ENCODE peak calls at places on chromosomes 3 and 15, in nine cellular contexts. F, B, E, Y, J, T, V, S and X are unnamed samples.

GRCh38 chr15:100601158-100601557 is 826 bp downstream of the LINS1 start:
- DNase-seq in F (no peak), B (no peak), E (peak), Y (peak), J (no peak), T (no peak), V (peak), S (no peak), X (no peak)

GRCh38 chr3:116425126-116425525 is 20.2 kb downstream of the LSAMP start:
- DNase-seq in F (no peak), B (no peak), E (no peak), Y (no peak), J (no peak), T (peak), V (no peak), S (no peak), X (no peak)

GRCh38 chr15:31442203-31443090 is 115.8 kb downstream of the KLF13 start:
- DNase-seq in F (peak), B (no peak), E (peak), Y (peak), J (peak), T (no peak), V (no peak), S (no peak), X (peak)

GRCh38 chr3:100968908-100969556 is 24.2 kb downstream of the ABI3BP start:
- DNase-seq in F (no peak), B (no peak), E (no peak), Y (no peak), J (no peak), T (no peak), V (no peak), S (no peak), X (no peak)

GRCh38 chr3:117565777-117566176 is 856.2 kb downstream of the TUSC7 start:
- DNase-seq in F (no peak), B (no peak), E (no peak), Y (no peak), J (no peak), T (no peak), V (no peak), S (no peak), X (no peak)

GRCh38 chr15:52527898-52528464 is 699 bp downstream of the MYO5A start:
- DNase-seq in F (no peak), B (peak), E (peak), Y (peak), J (peak), T (no peak), V (peak), S (no peak), X (peak)

GRCh38 chr15:56837281-56837680 is 81.2 kb upstream of the TCF12 start:
- DNase-seq in F (no peak), B (no peak), E (no peak), Y (peak), J (no peak), T (no peak), V (no peak), S (no peak), X (no peak)

GRCh38 chr3:121885386-121885785 is 8.8 kb upstream of the SLC15A2 start:
- DNase-seq in F (no peak), B (no peak), E (no peak), Y (no peak), J (no peak), T (no peak), V (no peak), S (no peak), X (no peak)

GRCh38 chr3:31543375-31543774 is 10.7 kb downstream of the STT3B start:
- DNase-seq in F (no peak), B (no peak), E (no peak), Y (peak), J (no peak), T (no peak), V (no peak), S (no peak), X (no peak)

GRCh38 chr3:153289334-153289808 is 127.3 kb downstream of the RAP2B start:
- DNase-seq in F (no peak), B (no peak), E (no peak), Y (peak), J (no peak), T (no peak), V (no peak), S (no peak), X (no peak)

GRCh38 chr15:78618064-78618463 is 2.7 kb downstream of the CHRNA3 start:
- DNase-seq in F (no peak), B (no peak), E (no peak), Y (no peak), J (no peak), T (no peak), V (no peak), S (peak), X (no peak)

GRCh38 chr3:65196663-65197062 is 508.9 kb upstream of the ADAMTS9 start:
- DNase-seq in F (no peak), B (no peak), E (no peak), Y (no peak), J (no peak), T (no peak), V (no peak), S (no peak), X (no peak)

GRCh38 chr3:154280161-154280560 is 44.1 kb downstream of the DHX36 start:
- DNase-seq in F (no peak), B (no peak), E (no peak), Y (no peak), J (no peak), T (no peak), V (no peak), S (no peak), X (no peak)

GRCh38 chr15:65646486-65646885 is 24.7 kb downstream of the SLC24A1 start:
- DNase-seq in F (no peak), B (no peak), E (no peak), Y (no peak), J (no peak), T (no peak), V (no peak), S (no peak), X (no peak)

GRCh38 chr3:114880078-114880477 is 267.0 kb downstream of the ZBTB20 start:
- DNase-seq in F (no peak), B (no peak), E (peak), Y (no peak), J (no peak), T (peak), V (no peak), S (no peak), X (no peak)

GRCh38 chr15:84398763-84399701 is 163.5 kb downstream of the GOLGA6L4 start:
- DNase-seq in F (no peak), B (no peak), E (no peak), Y (no peak), J (peak), T (no peak), V (no peak), S (peak), X (no peak)

GRCh38 chr3:186219211-186219638 is 110.3 kb upstream of the ETV5 start:
- DNase-seq in F (no peak), B (no peak), E (no peak), Y (no peak), J (peak), T (no peak), V (no peak), S (no peak), X (no peak)

GRCh38 chr15:79863886-79864285 is 32.9 kb downstream of the MTHFS start:
- DNase-seq in F (no peak), B (no peak), E (no peak), Y (peak), J (no peak), T (no peak), V (no peak), S (no peak), X (no peak)

GRCh38 chr3:37453393-37454391 is 279.3 kb upstream of the LRRFIP2 start:
- DNase-seq in F (no peak), B (no peak), E (peak), Y (peak), J (peak), T (no peak), V (peak), S (no peak), X (no peak)

GRCh38 chr3:131804565-131805133 is 230.2 kb downstream of the CPNE4 start:
- DNase-seq in F (peak), B (no peak), E (no peak), Y (peak), J (no peak), T (no peak), V (no peak), S (no peak), X (no peak)

GRCh38 chr3:142318331-142318730 is 92.9 kb upstream of the GK5 start:
- DNase-seq in F (peak), B (no peak), E (no peak), Y (peak), J (no peak), T (no peak), V (no peak), S (no peak), X (no peak)

GRCh38 chr3:44032487-44032886 is 209.2 kb upstream of the TOPAZ1 start:
- DNase-seq in F (no peak), B (no peak), E (peak), Y (no peak), J (no peak), T (no peak), V (no peak), S (no peak), X (no peak)

GRCh38 chr3:139455855-139456254 is 20.5 kb downstream of the RBP2 start:
- DNase-seq in F (no peak), B (no peak), E (peak), Y (peak), J (no peak), T (no peak), V (no peak), S (no peak), X (no peak)

GRCh38 chr15:40594429-40594836 is 384 bp downstream of the KNL1 start:
- DNase-seq in F (no peak), B (peak), E (peak), Y (peak), J (peak), T (peak), V (peak), S (no peak), X (peak)

GRCh38 chr3:136074546-136074945 is 109.0 kb downstream of the PPP2R3A start:
- DNase-seq in F (no peak), B (no peak), E (no peak), Y (peak), J (no peak), T (no peak), V (no peak), S (no peak), X (no peak)

GRCh38 chr3:30639937-30640336 is 33.5 kb downstream of the TGFBR2 start:
- DNase-seq in F (no peak), B (no peak), E (no peak), Y (no peak), J (no peak), T (no peak), V (no peak), S (no peak), X (no peak)